ENCODE peak calls at places on chromosomes 16 and 17, in five cellular contexts. S, E, T, R and L are unnamed samples.

GRCh38 chr16:81551141-81551808 is 106.7 kb downstream of the CMIP start:
- DNase-seq in S (no peak), E (no peak), T (no peak), R (peak), L (no peak)

GRCh38 chr16:1492923-1493745 is at the start of gene TELO2:
- DNase-seq in S (peak), E (peak), T (peak), R (peak), L (peak)

GRCh38 chr16:87897563-87898505 is 28.5 kb upstream of the SLC7A5 start:
- DNase-seq in S (no peak), E (peak), T (no peak), R (no peak), L (no peak)

GRCh38 chr16:78161023-78161729 is 61.7 kb downstream of the WWOX start:
- DNase-seq in S (no peak), E (no peak), T (no peak), R (no peak), L (no peak)

GRCh38 chr16:66207139-66207863 is 159.2 kb upstream of the CDH5 start:
- DNase-seq in S (no peak), E (peak), T (no peak), R (peak), L (no peak)

GRCh38 chr17:47716381-47716780 is 16.7 kb upstream of the TBX21 start:
- DNase-seq in S (no peak), E (no peak), T (no peak), R (no peak), L (no peak)

GRCh38 chr17:35714988-35715387 is 16.5 kb upstream of the RASL10B start:
- DNase-seq in S (no peak), E (no peak), T (no peak), R (no peak), L (no peak)

GRCh38 chr16:66402591-66403230 is 24.4 kb upstream of the BEAN1 start:
- DNase-seq in S (no peak), E (no peak), T (no peak), R (no peak), L (no peak)

GRCh38 chr17:2158011-2158410 is 103.1 kb downstream of the HIC1 start:
- DNase-seq in S (no peak), E (no peak), T (no peak), R (peak), L (no peak)

GRCh38 chr17:2151634-2152033 is 96.7 kb downstream of the HIC1 start:
- DNase-seq in S (no peak), E (no peak), T (no peak), R (peak), L (no peak)

GRCh38 chr17:2155482-2156051 is 100.7 kb downstream of the HIC1 start:
- DNase-seq in S (no peak), E (no peak), T (no peak), R (no peak), L (no peak)

GRCh38 chr17:2157081-2157480 is 102.2 kb downstream of the HIC1 start:
- DNase-seq in S (no peak), E (no peak), T (no peak), R (peak), L (no peak)

GRCh38 chr17:2156666-2157065 is 101.8 kb downstream of the HIC1 start:
- DNase-seq in S (no peak), E (no peak), T (no peak), R (no peak), L (no peak)
- H3K27ac ChIP-seq in S (no peak), E (no peak), T (no peak), R (peak), L (no peak)

GRCh38 chr17:30477758-30478115 is 529 bp downstream of the GOSR1 start:
- DNase-seq in S (no peak), E (peak), T (no peak), R (peak), L (peak)

GRCh38 chr17:30475206-30475605 is 2.0 kb upstream of the GOSR1 start:
- DNase-seq in S (no peak), E (no peak), T (no peak), R (no peak), L (no peak)

GRCh38 chr17:30477083-30477757 is at the start of gene GOSR1:
- DNase-seq in S (peak), E (peak), T (peak), R (peak), L (peak)

GRCh38 chr17:30472238-30472890 is 4.8 kb upstream of the GOSR1 start:
- DNase-seq in S (no peak), E (no peak), T (no peak), R (no peak), L (no peak)

GRCh38 chr17:30476726-30477082 is 504 bp upstream of the GOSR1 start:
- DNase-seq in S (no peak), E (peak), T (peak), R (peak), L (no peak)
- TF ChIP-seq EZH2phosphoT487 in S (no peak), E (no peak), T (no peak), R (no peak), L (no peak)

GRCh38 chr17:27456681-27457404 is 595 bp downstream of the KSR1 start:
- DNase-seq in S (no peak), E (no peak), T (peak), R (peak), L (no peak)

GRCh38 chr17:27454089-27454488 is 2.2 kb upstream of the KSR1 start:
- DNase-seq in S (no peak), E (no peak), T (no peak), R (peak), L (no peak)

GRCh38 chr17:27455914-27456680 is at the start of gene KSR1:
- DNase-seq in S (peak), E (peak), T (peak), R (peak), L (peak)

GRCh38 chr17:27457405-27457730 is 1.1 kb downstream of the KSR1 start:
- DNase-seq in S (no peak), E (no peak), T (no peak), R (no peak), L (no peak)

GRCh38 chr17:27455569-27455913 is 707 bp upstream of the KSR1 start:
- DNase-seq in S (no peak), E (no peak), T (no peak), R (no peak), L (no peak)
- H2AFZ ChIP-seq in S (no peak), E (peak), T (peak), R (peak), L (peak)

GRCh38 chr16:48556210-48556912 is 53.6 kb downstream of the N4BP1 start:
- DNase-seq in S (no peak), E (no peak), T (no peak), R (no peak), L (no peak)

GRCh38 chr16:48560692-48561091 is 49.3 kb downstream of the N4BP1 start:
- DNase-seq in S (no peak), E (no peak), T (no peak), R (no peak), L (no peak)

GRCh38 chr16:48559462-48560211 is 50.3 kb downstream of the N4BP1 start:
- DNase-seq in S (no peak), E (no peak), T (no peak), R (no peak), L (no peak)

GRCh38 chr16:48556913-48557351 is 53.0 kb downstream of the N4BP1 start:
- DNase-seq in S (peak), E (no peak), T (no peak), R (peak), L (no peak)

DNA sequence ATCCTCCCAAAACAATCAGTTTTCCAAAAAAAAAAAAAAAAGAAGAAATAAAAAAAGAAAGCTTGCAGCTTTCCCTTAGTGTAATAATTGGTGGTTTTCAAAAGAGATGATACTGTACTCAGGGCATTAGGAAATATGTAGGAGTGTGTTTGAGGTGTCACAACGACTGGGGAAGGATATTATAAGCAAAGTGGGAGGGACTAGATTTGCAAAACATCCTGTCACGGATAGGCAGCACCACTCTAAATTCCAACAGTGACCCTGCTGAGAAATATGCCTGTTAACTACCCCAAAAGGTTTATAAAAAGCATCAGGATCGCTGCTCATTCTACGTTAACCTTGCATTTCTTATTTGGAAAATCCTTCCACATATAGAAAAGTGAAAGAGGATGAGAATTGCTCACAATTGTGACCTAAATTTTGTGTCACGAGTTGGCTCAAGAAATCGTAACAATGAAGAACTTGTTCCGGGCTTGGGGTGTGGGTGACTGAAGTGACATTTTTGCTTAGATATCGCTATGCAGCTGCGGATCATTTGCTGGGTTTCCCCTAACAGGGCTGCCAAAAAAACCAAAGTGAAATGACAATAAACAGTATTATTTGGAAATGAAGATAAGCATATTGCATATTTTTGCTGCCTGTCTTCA is 51.6 kb downstream of the N4BP1 start:
- DNase-seq in S (no peak), E (no peak), T (no peak), R (peak), L (no peak)
- H3K27ac ChIP-seq in S (no peak), E (no peak), T (no peak), R (peak), L (no peak)

GRCh38 chr16:19808061-19808621 is 76.5 kb downstream of the GPRC5B start:
- DNase-seq in S (no peak), E (no peak), T (peak), R (no peak), L (peak)

GRCh38 chr16:19804538-19805323 is 79.9 kb downstream of the GPRC5B start:
- DNase-seq in S (no peak), E (peak), T (peak), R (no peak), L (no peak)

GRCh38 chr16:19809693-19810092 is 75.0 kb downstream of the GPRC5B start:
- DNase-seq in S (no peak), E (no peak), T (no peak), R (no peak), L (no peak)

GRCh38 chr16:19809121-19809635 is 75.5 kb downstream of the GPRC5B start:
- DNase-seq in S (no peak), E (no peak), T (no peak), R (no peak), L (no peak)

DNA sequence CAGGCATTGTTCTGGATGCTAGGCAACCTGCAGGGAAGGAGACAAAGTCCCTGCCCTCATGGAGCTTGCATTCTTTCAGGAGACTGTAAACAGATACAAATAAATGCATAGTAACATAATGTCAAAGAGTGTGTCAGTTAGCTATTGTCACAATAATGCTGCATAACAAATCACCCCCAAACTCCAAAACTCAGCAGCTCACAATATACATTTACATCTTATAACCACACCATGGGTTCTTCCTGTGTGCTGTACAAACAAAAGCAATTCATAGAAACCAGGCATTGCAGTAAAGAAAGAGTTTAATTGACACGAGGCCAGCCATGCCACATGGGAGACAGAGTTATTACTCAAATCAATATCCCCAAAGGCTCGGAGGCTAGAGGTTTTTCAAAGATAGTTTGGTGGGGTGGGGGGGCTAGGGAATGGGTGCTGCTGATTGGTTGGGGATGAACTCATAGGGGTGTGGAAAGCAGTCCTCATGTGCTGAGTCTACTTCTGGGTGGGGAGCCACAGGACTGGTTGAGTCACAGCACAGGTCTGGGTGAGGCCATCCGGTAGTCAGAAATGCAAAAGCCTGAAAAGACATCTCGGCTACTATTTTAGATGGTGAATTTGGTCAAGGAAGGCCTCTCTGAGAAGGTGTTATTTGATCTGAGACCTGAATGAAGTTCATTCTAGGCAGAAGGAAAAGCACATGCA is 79.0 kb downstream of the GPRC5B start:
- DNase-seq in S (no peak), E (no peak), T (no peak), R (no peak), L (no peak)
- TF ChIP-seq EZH2phosphoT487 in S (no peak), E (no peak), T (no peak), R (no peak), L (no peak)

GRCh38 chr16:83727751-83728352 is 79.9 kb upstream of the HSBP1 start:
- DNase-seq in S (no peak), E (no peak), T (no peak), R (no peak), L (no peak)
- H2AFZ ChIP-seq in S (no peak), E (no peak), T (no peak), R (no peak), L (no peak)

DNA sequence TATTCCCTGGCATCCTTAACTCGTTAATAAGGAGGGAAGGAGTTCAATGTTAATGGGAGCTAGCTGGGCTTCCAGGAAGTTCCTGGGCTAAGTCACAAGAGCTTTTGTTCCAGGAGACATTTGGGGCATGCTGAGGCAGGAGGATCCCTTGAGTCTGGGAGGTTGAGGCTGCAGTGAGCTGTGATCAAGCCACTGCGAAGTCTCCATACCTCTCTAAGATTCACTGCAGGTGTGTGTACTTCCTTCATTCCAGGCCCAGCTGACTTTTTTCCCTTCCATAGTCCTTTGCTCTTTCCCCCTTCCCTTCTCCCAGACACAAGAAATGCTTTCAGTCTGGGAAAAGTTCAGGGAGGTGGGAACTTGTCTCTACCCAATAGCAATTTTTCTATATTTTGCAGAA is 489.8 kb downstream of the NPIPA7 start:
- DNase-seq in S (no peak), E (no peak), T (no peak), R (no peak), L (no peak)
- H3K27ac ChIP-seq in S (no peak), E (no peak), T (no peak), R (no peak), L (no peak)

GRCh38 chr16:89316701-89317100 is 99.2 kb downstream of the ZNF778 start:
- DNase-seq in S (no peak), E (no peak), T (no peak), R (no peak), L (no peak)
- TF ChIP-seq EZH2phosphoT487 in S (no peak), E (no peak), T (no peak), R (no peak), L (no peak)

GRCh38 chr16:88917915-88918627 is 51.6 kb upstream of the PABPN1L start:
- DNase-seq in S (no peak), E (no peak), T (no peak), R (no peak), L (no peak)
- H2AFZ ChIP-seq in S (no peak), E (no peak), T (no peak), R (no peak), L (no peak)